ENCODE peak calls at places on chromosomes 3 and 15, in four cellular contexts. F, N, T and H are unnamed samples.
A peak's percentile ranks its signal among the peaks of the same experiment; 100 is the strongest.

GRCh38 chr15:74036271-74037170 is 42.0 kb downstream of the PML start:
- DNase-seq in N (peak; percentile 73), F (peak; percentile 88), T (peak; percentile 43), H (peak; percentile 48)

GRCh38 chr3:123076496-123077418 is 9.9 kb downstream of the PDIA5 start:
- DNase-seq in N (no peak), T (no peak), F (no peak), H (no peak)

GRCh38 chr3:54891540-54891897 is 36.3 kb downstream of the LRTM1 start:
- DNase-seq in F (peak; percentile 61), T (peak; percentile 99), N (peak; percentile 97), H (no peak)

GRCh38 chr15:66070220-66070934 is 183.2 kb downstream of the MEGF11 start:
- DNase-seq in F (no peak), N (no peak), T (no peak), H (no peak)

GRCh38 chr3:49641921-49642707 is 32.0 kb upstream of the APEH start:
- DNase-seq in F (no peak), N (no peak), T (no peak), H (no peak)

GRCh38 chr3:146241523-146242240 is 9.2 kb downstream of the PLSCR4 start:
- DNase-seq in T (no peak), F (no peak), N (no peak), H (no peak)

GRCh38 chr3:172040976-172041963 is 1.9 kb downstream of the FNDC3B start:
- DNase-seq in N (peak; percentile 41), T (peak; percentile 24), F (no peak), H (no peak)

GRCh38 chr15:85692873-85693272 is 101.9 kb downstream of the KLHL25 start:
- DNase-seq in N (no peak), T (no peak), F (no peak), H (no peak)

GRCh38 chr15:78054971-78055370 is 22.5 kb downstream of the TBC1D2B start:
- DNase-seq in T (no peak), N (no peak), F (no peak), H (no peak)

GRCh38 chr3:36812240-36812639 is 47.9 kb upstream of the DCLK3 start:
- DNase-seq in T (peak; percentile 40), F (no peak), N (no peak), H (no peak)

GRCh38 chr15:65550681-65551098 is 20.4 kb downstream of the HACD3 start:
- DNase-seq in F (no peak), T (no peak), N (peak; percentile 80), H (no peak)

GRCh38 chr3:111627092-111627491 is 31.9 kb upstream of the ZBED2 start:
- DNase-seq in F (no peak), N (peak; percentile 68), T (no peak), H (no peak)

GRCh38 chr3:117892431-117892841 is 1142.2 kb downstream of the IGSF11 start:
- DNase-seq in T (no peak), N (peak; percentile 75), F (no peak), H (no peak)

GRCh38 chr15:33679065-33679464 is 289.2 kb upstream of the CHRM5 start:
- DNase-seq in F (no peak), T (no peak), N (no peak), H (no peak)

GRCh38 chr3:45223889-45224730 is 2.0 kb downstream of the TMEM158 start:
- DNase-seq in T (no peak), N (peak; percentile 69), F (no peak), H (no peak)

GRCh38 chr3:10281951-10282350 is 10.8 kb downstream of the GHRL start:
- DNase-seq in F (no peak), T (no peak), N (peak; percentile 51), H (no peak)

GRCh38 chr3:107111889-107112288 is 265.4 kb upstream of the CCDC54 start:
- DNase-seq in N (no peak), F (no peak), T (no peak), H (no peak)

GRCh38 chr3:8473990-8474389 is 27.6 kb upstream of the LMCD1 start:
- DNase-seq in F (no peak), T (no peak), N (no peak), H (no peak)

GRCh38 chr3:14133876-14134275 is 9.0 kb downstream of the TMEM43 start:
- DNase-seq in N (peak; percentile 16), T (no peak), F (no peak), H (no peak)

GRCh38 chr3:56773588-56774330 is 28.0 kb downstream of the ARHGEF3 start:
- DNase-seq in F (no peak), N (no peak), T (no peak), H (no peak)

GRCh38 chr3:149271669-149272068 is 50.0 kb upstream of the CP start:
- DNase-seq in T (no peak), F (no peak), N (no peak), H (no peak)

GRCh38 chr3:27360113-27361078 is 8.8 kb downstream of the NEK10 start:
- DNase-seq in F (no peak), N (peak; percentile 44), T (no peak), H (no peak)

GRCh38 chr15:37124330-37124729 is 24.0 kb upstream of the MEIS2 start:
- DNase-seq in T (no peak), N (no peak), F (no peak), H (no peak)

GRCh38 chr3:150925751-150926201 is 20.5 kb upstream of the MINDY4B start:
- DNase-seq in N (peak; percentile 4), T (peak; percentile 36), F (peak; percentile 90), H (peak; percentile 36)

GRCh38 chr15:66404532-66404931 is 17.8 kb downstream of the MAP2K1 start:
- DNase-seq in T (no peak), N (no peak), F (peak; percentile 89), H (no peak)

GRCh38 chr3:51819709-51820406 is 40.8 kb upstream of the IQCF6 start:
- DNase-seq in T (no peak), F (peak; percentile 85), N (no peak), H (no peak)

GRCh38 chr3:23807161-23808015 is 1.6 kb downstream of the UBE2E1 start:
- DNase-seq in T (no peak), N (peak; percentile 51), F (no peak), H (no peak)

GRCh38 chr3:57999423-58000115 is 8.7 kb upstream of the FLNB start:
- DNase-seq in N (no peak), T (peak; percentile 95), F (no peak), H (no peak)

GRCh38 chr3:59006791-59007517 is 42.9 kb downstream of the CFAP20DC start:
- DNase-seq in T (no peak), F (no peak), N (peak; percentile 76), H (no peak)

DNA sequence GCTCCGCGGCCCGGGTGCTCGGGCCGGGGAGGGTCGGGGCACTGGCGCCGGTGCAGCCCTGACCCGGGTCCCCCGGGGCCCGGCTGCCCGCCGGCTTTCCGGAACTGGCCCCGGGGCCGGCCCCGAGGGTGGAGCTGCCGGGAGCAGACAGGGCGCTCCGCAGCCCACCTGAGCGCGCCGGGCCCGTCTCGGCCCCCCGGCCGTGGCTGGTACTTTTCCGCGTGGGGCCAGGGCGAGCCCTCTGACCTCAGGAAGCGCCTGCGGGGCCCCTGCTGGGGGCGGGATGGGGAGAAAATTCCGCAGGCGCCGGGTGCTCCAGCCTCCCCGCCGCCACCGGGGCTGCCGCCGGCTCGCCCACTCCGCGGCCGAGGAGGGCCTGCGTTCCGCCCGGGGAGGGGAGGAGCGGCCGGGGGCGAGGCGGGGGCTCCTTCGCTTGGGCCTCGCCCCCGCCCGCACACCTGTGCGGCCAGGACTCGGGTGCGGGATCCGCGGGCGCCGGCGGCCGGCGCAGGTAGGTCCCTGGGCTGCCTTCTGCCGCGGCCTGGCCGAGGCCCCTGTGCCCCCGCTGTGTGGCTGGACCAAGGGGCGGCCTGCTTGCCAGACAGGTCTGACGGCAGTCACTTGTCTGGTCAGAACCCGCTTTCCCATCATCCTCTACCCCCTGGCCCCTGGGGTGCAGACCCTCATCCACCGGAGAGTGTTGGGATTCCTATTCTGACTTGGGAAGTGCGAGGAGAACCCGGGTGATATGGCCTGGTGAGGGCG is 3.5 kb downstream of the FURIN start:
- DNase-seq in T (peak; percentile 57), N (no peak), F (peak; percentile 54), H (no peak)
- H2BK120ac ChIP-seq in T (peak overlapping the region; percentile 99), N (peak overlapping the region; percentile 2), F (no peak overlapping the region), H (no peak overlapping the region)

GRCh38 chr3:37964716-37965115 is 25.9 kb upstream of the VILL start:
- DNase-seq in F (no peak), T (no peak), N (no peak), H (no peak)
- H3K27ac ChIP-seq in F (no peak overlapping the region), T (no peak overlapping the region), N (no peak overlapping the region), H (no peak overlapping the region)

GRCh38 chr15:57691082-57691481 is 15.4 kb upstream of the POLR2M start:
- DNase-seq in F (no peak), N (no peak), T (no peak), H (no peak)

GRCh38 chr15:57696146-57696545 is 10.4 kb upstream of the POLR2M start:
- DNase-seq in N (no peak), F (no peak), T (no peak), H (no peak)

GRCh38 chr15:57694264-57694663 is 12.2 kb upstream of the POLR2M start:
- DNase-seq in F (no peak), T (no peak), N (no peak), H (no peak)

GRCh38 chr15:57690341-57690966 is 16.1 kb upstream of the POLR2M start:
- DNase-seq in T (no peak), N (no peak), F (no peak), H (no peak)

DNA sequence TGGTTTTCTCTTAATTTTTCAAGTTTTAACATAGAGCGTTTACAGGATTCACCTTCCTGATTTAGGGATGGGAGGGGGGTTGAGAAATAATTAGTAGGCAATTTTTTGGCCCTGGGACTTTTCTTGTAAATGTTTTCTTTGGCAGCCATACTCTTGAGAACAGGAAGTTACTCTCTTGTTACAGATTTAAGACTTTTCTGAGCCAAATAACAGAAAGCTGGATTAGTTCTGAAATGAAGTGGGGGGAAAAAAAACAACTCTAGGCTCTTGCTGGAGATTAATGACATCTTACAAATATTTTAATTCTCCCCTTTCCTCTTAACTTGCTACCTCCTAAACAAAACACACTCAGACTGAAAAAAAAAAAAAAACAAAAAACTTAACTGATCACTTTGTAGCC is 13.8 kb upstream of the POLR2M start:
- DNase-seq in N (peak; percentile 12), F (no peak), T (no peak), H (no peak)
- H2AFZ ChIP-seq in N (no peak overlapping the region), F (no peak overlapping the region), T (no peak overlapping the region), H (no peak overlapping the region)

DNA sequence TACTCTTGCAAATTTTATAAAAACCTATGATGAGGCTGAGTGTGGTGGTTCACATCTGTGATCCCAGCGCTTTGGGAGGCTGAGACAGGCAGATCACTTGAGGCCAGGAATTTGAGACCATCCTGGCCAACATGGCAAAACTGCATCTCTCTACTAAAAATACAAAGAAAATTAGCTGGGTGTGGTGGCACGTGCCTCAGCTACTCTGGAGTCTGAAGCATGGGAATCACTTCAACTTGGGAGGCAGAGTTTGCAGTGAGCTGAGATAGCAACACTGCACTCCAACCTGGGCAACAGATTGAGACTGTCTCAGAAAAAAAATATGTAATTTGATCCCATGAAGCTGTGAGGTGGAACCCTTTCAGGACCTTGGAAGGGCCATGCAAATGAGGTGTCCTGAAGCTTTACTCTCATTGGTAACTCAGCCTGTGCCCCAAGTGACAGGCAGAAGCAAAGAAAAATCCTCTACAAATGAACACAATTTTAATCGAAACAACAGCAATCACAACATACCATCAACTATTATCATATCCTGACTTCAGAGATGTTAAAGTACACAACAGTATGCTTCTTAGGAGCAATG is 84.6 kb upstream of the CDV3 start:
- DNase-seq in T (no peak), F (no peak), N (peak; percentile 76), H (no peak)
- H2BK120ac ChIP-seq in T (no peak overlapping the region), F (no peak overlapping the region), N (no peak overlapping the region), H (no peak overlapping the region)

GRCh38 chr15:77040673-77041072 is 30.2 kb downstream of the TSPAN3 start:
- DNase-seq in T (no peak), F (no peak), N (peak; percentile 47), H (no peak)
- H3K27ac ChIP-seq in T (no peak overlapping the region), F (no peak overlapping the region), N (no peak overlapping the region), H (peak overlapping the region; percentile 2)